ENCODE peak calls at places on chromosome 15, in nine cellular contexts. M is fibroblast of the aortic adventitia, V is BJ, W is choroid plexus epithelial cell, D is GM06990, Q is ovary, H is upper lobe of left lung, G is GM23338, E is body of pancreas. C is an unnamed sample.

GRCh38 chr15:73695773-73696640 is 11.8 kb downstream of the CD276 start:
- DNase-seq in Q (no peak), D (no peak), W (no peak), E (no peak), G (no peak), H (peak), M (no peak), V (no peak), C (no peak)

GRCh38 chr15:70859322-70859908 is 5.5 kb upstream of the LARP6 start:
- DNase-seq in Q (no peak), H (no peak), M (no peak), D (no peak), E (no peak), W (no peak), G (no peak), V (no peak), C (no peak)

GRCh38 chr15:31344824-31345605 is 18.4 kb downstream of the KLF13 start:
- DNase-seq in W (no peak), V (no peak), H (peak), G (no peak), Q (no peak), M (no peak), D (peak), E (peak), C (no peak)

GRCh38 chr15:77409259-77410156 is 10.4 kb downstream of the PEAK1 start:
- DNase-seq in V (no peak), E (no peak), H (no peak), M (no peak), G (no peak), W (peak), Q (no peak), D (peak), C (no peak)

GRCh38 chr15:80942746-80943565 is 46.7 kb downstream of the MESD start:
- DNase-seq in Q (no peak), G (no peak), E (no peak), D (no peak), W (no peak), H (peak), M (no peak), V (no peak), C (peak)

GRCh38 chr15:31606261-31606669 is 279.6 kb downstream of the KLF13 start:
- DNase-seq in E (no peak), G (no peak), W (peak), V (peak), Q (no peak), D (no peak), H (no peak), M (peak), C (peak)

GRCh38 chr15:99526671-99527070 is 39.1 kb upstream of the MEF2A start:
- DNase-seq in H (no peak), D (no peak), Q (no peak), E (no peak), M (no peak), V (no peak), W (no peak), G (no peak), C (no peak)

GRCh38 chr15:89406218-89406716 is 71.6 kb upstream of the POLG start:
- DNase-seq in M (no peak), W (no peak), E (no peak), Q (no peak), H (peak), G (no peak), D (no peak), V (no peak), C (no peak)

GRCh38 chr15:69802432-69802831 is 295.3 kb downstream of the TLE3 start:
- DNase-seq in V (no peak), D (no peak), Q (no peak), M (no peak), G (no peak), E (no peak), H (no peak), W (no peak), C (no peak)

GRCh38 chr15:71940004-71940588 is 129.7 kb downstream of the NR2E3 start:
- DNase-seq in Q (no peak), G (no peak), W (no peak), H (no peak), M (no peak), D (no peak), E (no peak), V (no peak), C (no peak)

GRCh38 chr15:35580606-35581005 is 34.6 kb upstream of the DPH6 start:
- DNase-seq in E (no peak), M (no peak), G (no peak), Q (no peak), H (no peak), W (no peak), D (no peak), V (no peak), C (no peak)

GRCh38 chr15:50280271-50280670 is 14.7 kb upstream of the HDC start:
- DNase-seq in V (no peak), D (no peak), E (no peak), H (no peak), Q (no peak), W (no peak), G (no peak), M (no peak), C (no peak)

GRCh38 chr15:29651476-29652072 is 170.7 kb downstream of the TJP1 start:
- DNase-seq in H (no peak), W (no peak), M (no peak), E (no peak), Q (no peak), G (no peak), V (no peak), D (no peak), C (no peak)

GRCh38 chr15:29652595-29652994 is 169.7 kb downstream of the TJP1 start:
- DNase-seq in H (no peak), V (no peak), M (no peak), E (no peak), W (no peak), G (no peak), Q (no peak), D (no peak), C (no peak)

GRCh38 chr15:29656636-29657475 is 165.4 kb downstream of the TJP1 start:
- DNase-seq in D (no peak), G (peak), Q (no peak), E (no peak), M (no peak), W (peak), V (no peak), H (peak), C (peak)
- TF ChIP-seq CTCF in D (no peak), G (no peak), Q (no peak), E (no peak), M (no peak), W (peak), V (no peak), H (no peak), C (peak)

GRCh38 chr15:94963953-94964352 is 732.6 kb downstream of the MCTP2 start:
- DNase-seq in V (no peak), W (no peak), M (no peak), D (no peak), Q (no peak), E (no peak), H (no peak), G (no peak), C (no peak)
- H3K4me3 ChIP-seq in V (no peak), W (no peak), M (no peak), D (no peak), Q (no peak), E (no peak), H (no peak), G (no peak), C (no peak)

DNA sequence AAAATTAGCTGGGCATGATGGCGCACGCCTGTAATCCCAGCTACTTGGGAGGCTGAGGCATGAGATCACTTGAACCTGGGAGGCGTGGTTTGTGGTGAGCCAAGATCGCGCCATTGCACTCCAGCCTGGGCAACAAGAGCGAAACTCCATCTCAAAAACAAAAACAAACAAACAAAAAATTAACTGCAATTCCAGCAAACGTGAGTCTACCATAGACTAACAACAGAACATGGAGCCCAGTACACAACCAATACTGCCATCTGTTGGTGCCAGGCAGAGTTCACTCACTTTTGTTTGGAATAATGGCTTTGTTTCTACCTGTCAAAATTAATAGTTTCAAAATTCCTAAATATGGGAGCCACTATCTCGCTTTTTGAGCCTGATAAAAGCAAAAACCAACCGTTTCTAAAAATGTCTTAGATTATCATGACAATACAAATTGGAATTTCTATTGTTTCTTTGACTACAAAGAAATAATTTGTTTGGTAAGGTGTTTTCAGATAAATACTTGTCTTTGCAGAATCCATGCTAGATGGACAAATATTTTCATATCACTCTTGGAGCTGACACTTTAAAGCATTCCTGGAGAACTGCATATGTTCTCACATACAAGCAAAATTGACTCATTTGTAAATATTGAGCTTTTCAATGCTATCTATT is 45.0 kb downstream of the GPR176 start:
- DNase-seq in E (peak), D (peak), G (peak), M (peak), Q (no peak), W (peak), V (no peak), H (no peak), C (peak)
- TF ChIP-seq CTCF in E (peak), D (peak), G (peak), M (peak), Q (no peak), W (peak), V (peak), H (peak), C (peak)

GRCh38 chr15:76056931-76057330 is 2.9 kb upstream of the TMEM266 start:
- DNase-seq in H (no peak), Q (no peak), E (no peak), G (no peak), D (peak), V (no peak), M (no peak), W (no peak), C (no peak)
- H3K4me3 ChIP-seq in H (peak), Q (no peak), E (no peak), G (no peak), D (peak), V (no peak), M (no peak), W (no peak), C (no peak)

DNA sequence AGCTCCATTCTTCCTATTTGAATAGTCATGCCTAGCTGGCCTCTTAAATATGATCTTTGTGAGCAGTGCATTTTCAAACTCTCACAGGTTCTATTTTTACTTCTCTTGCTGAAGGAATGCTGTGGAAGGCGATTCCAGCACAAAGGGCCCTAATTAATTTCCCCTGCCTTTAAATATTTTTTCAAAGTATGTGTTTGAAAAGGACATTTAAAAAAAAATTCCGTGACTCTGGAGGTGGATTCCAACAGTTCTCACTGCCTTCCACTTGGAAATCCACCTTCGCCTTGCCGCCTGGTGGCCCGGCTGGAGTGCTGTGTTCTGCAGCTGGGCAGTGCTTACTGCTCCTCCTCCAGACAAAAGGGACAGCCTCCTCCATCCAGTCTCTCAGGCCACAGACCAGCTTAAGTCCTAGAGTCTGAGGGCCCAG is 61.5 kb upstream of the CORO2B start:
- DNase-seq in M (peak), H (peak), G (peak), W (peak), V (peak), E (no peak), Q (no peak), D (no peak), C (no peak)
- TF ChIP-seq CTCF in M (peak), H (peak), G (no peak), W (peak), V (peak), E (no peak), Q (peak), D (no peak), C (no peak)

C was measured in fibroblast of villous mesenchyme.